ENCODE peak calls at places on chromosomes 13 and 19, in nine cellular contexts. U, R, A, L, S, N, Z, D and X are unnamed samples.

GRCh38 chr13:65913173-65913572 is 1317.0 kb downstream of the PCDH9 start:
- DNase-seq in A (no peak), L (no peak), S (no peak), N (no peak), U (no peak), Z (no peak), D (peak; percentile 22), R (no peak), X (no peak)

GRCh38 chr13:46641274-46642081 is 88.5 kb downstream of the LRCH1 start:
- DNase-seq in Z (no peak), A (no peak), D (no peak), N (no peak), R (no peak), L (no peak), S (no peak), U (no peak), X (no peak)

GRCh38 chr19:2602391-2603181 is 99.9 kb downstream of the GNG7 start:
- DNase-seq in D (no peak), N (peak; percentile 92), S (peak; percentile 80), A (no peak), R (peak; percentile 87), U (peak; percentile 98), L (peak; percentile 84), Z (peak; percentile 76), X (no peak)

GRCh38 chr13:66689037-66689619 is 541.0 kb downstream of the PCDH9 start:
- DNase-seq in D (no peak), U (no peak), N (no peak), R (peak; percentile 19), S (no peak), L (peak; percentile 19), A (no peak), Z (no peak), X (no peak)

GRCh38 chr13:42553098-42554046 is 20.6 kb upstream of the TNFSF11 start:
- DNase-seq in Z (no peak), L (no peak), N (no peak), A (no peak), D (no peak), S (no peak), U (no peak), R (no peak), X (no peak)

GRCh38 chr19:4431808-4432674 is 25.6 kb downstream of the UBXN6 start:
- DNase-seq in Z (peak; percentile 80), A (no peak), R (no peak), L (no peak), U (no peak), D (no peak), N (no peak), S (no peak), X (no peak)

GRCh38 chr19:4889034-4889825 is 13.5 kb downstream of the ARRDC5 start:
- DNase-seq in D (no peak), R (no peak), S (no peak), U (no peak), A (no peak), N (no peak), Z (no peak), L (no peak), X (no peak)

GRCh38 chr13:102970542-102970941 is 95.7 kb downstream of the SLC10A2 start:
- DNase-seq in R (no peak), D (no peak), S (no peak), L (no peak), U (no peak), Z (no peak), A (no peak), N (no peak), X (no peak)

GRCh38 chr19:31338069-31338767 is 11.0 kb downstream of the TSHZ3 start:
- DNase-seq in Z (no peak), S (peak; percentile 75), A (peak; percentile 56), N (no peak), U (peak; percentile 92), R (peak; percentile 80), L (peak; percentile 89), D (no peak), X (no peak)

GRCh38 chr19:33905937-33906577 is 109.4 kb downstream of the KCTD15 start:
- DNase-seq in A (peak; percentile 32), D (no peak), R (peak; percentile 85), U (peak; percentile 69), N (peak; percentile 86), S (peak; percentile 84), Z (no peak), L (peak; percentile 89), X (no peak)

GRCh38 chr13:27966641-27967202 is 2.4 kb downstream of the CDX2 start:
- DNase-seq in Z (no peak), L (peak; percentile 82), D (no peak), U (no peak), S (peak; percentile 80), R (peak; percentile 44), N (no peak), A (no peak), X (no peak)

GRCh38 chr19:35124098-35125060 is 8.8 kb downstream of the FXYD3 start:
- DNase-seq in N (peak; percentile 97), S (no peak), A (peak; percentile 97), U (peak; percentile 97), D (peak; percentile 70), L (peak; percentile 64), Z (peak; percentile 95), R (peak; percentile 98), X (no peak)

GRCh38 chr13:47672982-47673670 is 327.9 kb downstream of the SUCLA2 start:
- DNase-seq in R (peak; percentile 1), A (no peak), Z (no peak), S (no peak), L (no peak), U (no peak), D (no peak), N (no peak), X (no peak)

GRCh38 chr13:29438772-29439171 is 156.7 kb downstream of the SLC7A1 start:
- DNase-seq in R (no peak), D (no peak), Z (no peak), A (no peak), N (no peak), L (no peak), U (no peak), S (no peak), X (no peak)

GRCh38 chr19:5460748-5461147 is 5.5 kb downstream of the ZNRF4 start:
- DNase-seq in D (no peak), U (no peak), N (no peak), Z (no peak), A (peak; percentile 65), L (no peak), R (no peak), S (no peak), X (no peak)

GRCh38 chr13:78409172-78409571 is 194.2 kb downstream of the POU4F1 start:
- DNase-seq in A (no peak), L (peak; percentile 38), S (no peak), D (no peak), U (no peak), R (no peak), N (no peak), Z (no peak), X (no peak)

GRCh38 chr13:108086678-108087077 is 128.7 kb downstream of the LIG4 start:
- DNase-seq in L (peak; percentile 37), A (no peak), D (no peak), R (no peak), N (no peak), S (no peak), Z (no peak), U (no peak), X (no peak)

GRCh38 chr19:2469102-2469914 is 6.6 kb upstream of the GADD45B start:
- DNase-seq in S (no peak), R (no peak), Z (no peak), U (no peak), N (no peak), L (peak; percentile 65), A (no peak), D (peak; percentile 80), X (no peak)

GRCh38 chr13:45228002-45228401 is 27.2 kb upstream of the KCTD4 start:
- DNase-seq in U (no peak), S (no peak), D (no peak), Z (no peak), A (no peak), L (no peak), R (no peak), N (no peak), X (no peak)

GRCh38 chr13:45222919-45223318 is 22.1 kb upstream of the KCTD4 start:
- DNase-seq in Z (no peak), U (no peak), A (no peak), N (no peak), S (no peak), R (no peak), L (no peak), D (no peak), X (no peak)

GRCh38 chr13:45225370-45225769 is 24.5 kb upstream of the KCTD4 start:
- DNase-seq in R (no peak), Z (no peak), N (no peak), L (no peak), S (no peak), U (no peak), D (no peak), A (no peak), X (no peak)

GRCh38 chr13:45224181-45224580 is 23.3 kb upstream of the KCTD4 start:
- DNase-seq in A (no peak), U (no peak), D (no peak), S (no peak), R (no peak), L (no peak), Z (no peak), N (no peak), X (no peak)

GRCh38 chr13:45226024-45226423 is 25.2 kb upstream of the KCTD4 start:
- DNase-seq in U (no peak), N (no peak), L (no peak), D (no peak), R (no peak), S (no peak), A (no peak), Z (no peak), X (no peak)
- TF ChIP-seq CTCF in U (no peak), N (no peak), L (no peak), D (no peak), R (no peak), S (no peak), A (no peak), Z (no peak), X (no peak)

GRCh38 chr13:112885782-112886268 is 83.2 kb upstream of the MCF2L start:
- DNase-seq in L (peak; percentile 87), U (peak; percentile 84), Z (peak; percentile 87), A (peak; percentile 55), D (peak; percentile 37), R (peak; percentile 96), S (peak; percentile 84), N (peak; percentile 88), X (no peak)
- TF ChIP-seq POLR2AphosphoS5 in L (peak; percentile 58), U (peak; percentile 42), Z (peak; percentile 83), A (no peak), D (peak; percentile 52), R (peak; percentile 49), S (peak; percentile 71), N (no peak), X (peak; percentile 45)

GRCh38 chr19:40378509-40378908 is 11.5 kb downstream of the HIPK4 start:
- DNase-seq in R (peak; percentile 17), N (no peak), Z (no peak), S (no peak), L (no peak), D (no peak), A (no peak), U (no peak), X (no peak)
- TF ChIP-seq CTCF in R (no peak), N (no peak), Z (no peak), S (no peak), L (no peak), D (no peak), A (no peak), U (no peak), X (no peak)

DNA sequence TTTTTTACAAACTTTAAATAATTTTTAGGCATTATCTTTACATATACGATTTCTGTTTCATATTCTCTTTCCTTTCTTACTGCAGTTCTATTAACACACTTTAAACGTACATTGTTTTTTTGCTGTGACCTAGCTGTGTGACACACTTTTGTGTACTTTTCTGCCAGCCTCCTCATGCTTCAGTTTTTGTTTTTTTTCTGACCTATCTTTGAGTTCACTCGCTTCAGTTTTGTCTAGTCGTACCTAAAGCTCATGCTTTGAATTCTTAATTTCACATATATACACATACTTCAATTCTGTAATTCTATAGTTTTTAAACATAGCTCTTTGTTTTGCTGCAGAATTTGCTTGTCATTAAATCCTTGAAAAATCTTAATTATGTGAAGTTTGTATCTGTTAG is 150.4 kb downstream of the PDS5B start:
- DNase-seq in S (no peak), Z (no peak), R (no peak), D (no peak), N (no peak), L (no peak), A (no peak), U (no peak), X (no peak)
- TF ChIP-seq POLR2AphosphoS5 in S (no peak), Z (no peak), R (no peak), D (no peak), N (no peak), L (no peak), A (no peak), U (no peak), X (no peak)